ENCODE peak calls at places on chromosomes 16 and 17, in ten cellular contexts. U is left ventricle myocardium inferior, V is GM23338, N is mammary epithelial cell, T is stomach, Y is WERI-Rb-1, A is IMR-90, D is PC-9, J is BE2C, B is adrenal gland. C is an unnamed sample.

GRCh38 chr17:8893621-8894020 is 26.1 kb upstream of the PIK3R6 start:
- DNase-seq in U (no peak), V (no peak), N (no peak), T (no peak), Y (no peak), A (no peak), D (no peak), J (no peak), B (no peak), C (no peak)

GRCh38 chr16:85350973-85351372 is 238.7 kb upstream of the CIBAR2 start:
- DNase-seq in U (peak; percentile 83), V (no peak), N (peak; percentile 97), T (peak; percentile 98), Y (no peak), A (peak; percentile 96), D (peak; percentile 95), J (peak; percentile 98), B (peak; percentile 100), C (peak; percentile 93)

GRCh38 chr17:78883090-78883532 is 19.9 kb downstream of the CEP295NL start:
- DNase-seq in U (peak; percentile 81), V (no peak), N (no peak), T (peak; percentile 69), Y (no peak), A (peak; percentile 75), D (peak; percentile 90), J (peak; percentile 84), B (peak; percentile 86), C (peak; percentile 57)

GRCh38 chr17:76551685-76552084 is 11.8 kb downstream of the PRCD start:
- DNase-seq in U (no peak), V (no peak), N (no peak), T (no peak), Y (no peak), A (no peak), D (no peak), J (no peak), B (no peak), C (no peak)

GRCh38 chr16:17457997-17458396 is 12.8 kb downstream of the XYLT1 start:
- DNase-seq in U (no peak), V (no peak), N (no peak), T (no peak), Y (no peak), A (no peak), D (no peak), J (no peak), B (no peak), C (no peak)

GRCh38 chr17:82848022-82848592 is 8.3 kb upstream of the ZNF750 start:
- DNase-seq in U (no peak), V (no peak), N (peak; percentile 96), T (peak; percentile 81), Y (no peak), A (peak; percentile 79), D (peak; percentile 89), J (no peak), B (no peak), C (no peak)

GRCh38 chr16:85924675-85925074 is 25.7 kb downstream of the IRF8 start:
- DNase-seq in U (no peak), V (no peak), N (peak; percentile 70), T (no peak), Y (no peak), A (no peak), D (no peak), J (no peak), B (no peak), C (no peak)

GRCh38 chr16:23857256-23857891 is 21.6 kb downstream of the PRKCB start:
- DNase-seq in U (no peak), V (no peak), N (no peak), T (no peak), Y (peak; percentile 17), A (no peak), D (no peak), J (no peak), B (no peak), C (no peak)

GRCh38 chr17:75078097-75079022 is 9.4 kb upstream of the SLC16A5 start:
- DNase-seq in U (no peak), V (no peak), N (peak; percentile 63), T (no peak), Y (no peak), A (peak; percentile 78), D (peak; percentile 90), J (no peak), B (peak; percentile 47), C (peak; percentile 84)

GRCh38 chr17:72535779-72536178 is 415.0 kb downstream of the SOX9 start:
- DNase-seq in U (no peak), V (no peak), N (no peak), T (no peak), Y (no peak), A (no peak), D (no peak), J (no peak), B (no peak), C (no peak)

GRCh38 chr17:46108550-46109110 is 84.6 kb downstream of the KANSL1 start:
- DNase-seq in U (no peak), V (no peak), N (no peak), T (no peak), Y (no peak), A (no peak), D (no peak), J (no peak), B (no peak), C (no peak)

GRCh38 chr16:53509906-53510703 is 7.1 kb upstream of the AKTIP start:
- DNase-seq in U (peak; percentile 68), V (peak; percentile 84), N (peak; percentile 39), T (peak; percentile 67), Y (peak; percentile 55), A (peak; percentile 62), D (peak; percentile 49), J (peak; percentile 67), B (peak; percentile 60), C (no peak)

GRCh38 chr17:18093616-18094408 is 6.1 kb downstream of the DRG2 start:
- DNase-seq in U (peak; percentile 74), V (peak; percentile 75), N (peak; percentile 56), T (no peak), Y (peak; percentile 56), A (peak; percentile 83), D (no peak), J (peak; percentile 59), B (peak; percentile 81), C (no peak)

GRCh38 chr17:76384222-76384986 is at the start of gene SPHK1:
- DNase-seq in U (peak; percentile 78), V (peak; percentile 83), N (peak; percentile 88), T (peak; percentile 75), Y (peak; percentile 77), A (peak; percentile 81), D (peak; percentile 37), J (peak; percentile 71), B (peak; percentile 69), C (no peak)

DNA sequence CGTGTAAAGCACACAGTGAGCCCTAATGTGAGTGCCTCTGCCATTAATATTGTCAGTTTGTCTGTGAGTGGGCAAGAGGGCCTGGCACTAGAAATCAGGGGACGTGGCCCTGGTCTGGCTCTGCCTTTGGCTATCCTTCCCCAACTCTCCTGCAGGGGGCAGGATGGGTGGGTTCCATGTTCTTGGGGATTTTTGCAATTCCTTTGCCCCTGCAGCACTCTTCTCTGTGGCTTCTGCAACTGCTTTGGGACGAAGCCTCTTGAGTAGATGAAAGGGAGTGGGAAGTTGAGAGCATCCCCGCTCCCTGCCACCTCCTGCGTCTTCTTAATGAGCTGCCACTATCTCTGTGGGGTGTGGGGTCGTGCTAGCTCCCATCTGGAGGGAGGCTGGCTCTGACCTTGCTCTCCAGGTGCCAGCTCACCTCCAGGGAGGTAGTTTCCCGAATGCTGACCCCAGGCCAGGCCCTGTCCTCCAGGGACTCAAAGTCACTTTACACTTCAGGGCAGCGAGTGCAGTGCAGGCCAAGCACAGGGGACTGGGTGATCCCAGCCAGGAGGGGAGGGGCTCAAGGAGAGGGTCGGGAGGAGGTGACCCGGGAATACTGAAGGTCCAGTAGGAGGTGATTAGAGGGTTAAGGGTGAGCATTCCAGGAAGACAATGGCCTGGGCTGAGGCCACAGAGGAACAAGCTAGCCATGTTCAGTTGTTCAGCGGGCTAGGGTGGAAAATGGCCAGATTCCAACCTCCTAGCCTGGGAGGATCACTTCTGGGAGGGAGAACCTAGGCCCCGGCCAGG is 121.0 kb upstream of the NLRP1 start:
- DNase-seq in U (no peak), V (peak; percentile 80), N (no peak), T (no peak), Y (peak; percentile 30), A (peak; percentile 1), D (no peak), J (no peak), B (no peak), C (no peak)
- TF ChIP-seq CTCF in U (peak; percentile 29), V (peak; percentile 70), N (peak; percentile 29), T (no peak), Y (peak; percentile 68), A (peak; percentile 40), D (peak; percentile 49), J (peak; percentile 24), B (no peak), C (peak; percentile 36)

GRCh38 chr17:50198026-50198669 is 3.3 kb downstream of the COL1A1 start:
- DNase-seq in U (no peak), V (peak; percentile 72), N (peak; percentile 63), T (peak; percentile 73), Y (peak; percentile 80), A (peak; percentile 63), D (peak; percentile 65), J (peak; percentile 77), B (peak; percentile 59), C (no peak)
- H3K36me3 ChIP-seq in U (peaks cover 48% of the 10 kb centered on the region), V (no peaks in the 10 kb centered on the region), N (no peaks in the 10 kb centered on the region), T (peaks cover 49% of the 10 kb centered on the region), Y (peaks cover 4% of the 10 kb centered on the region), A (peaks cover 65% of the 10 kb centered on the region), D (no peaks in the 10 kb centered on the region), J (no peaks in the 10 kb centered on the region), B (no peaks in the 10 kb centered on the region), C (no peaks in the 10 kb centered on the region)

DNA sequence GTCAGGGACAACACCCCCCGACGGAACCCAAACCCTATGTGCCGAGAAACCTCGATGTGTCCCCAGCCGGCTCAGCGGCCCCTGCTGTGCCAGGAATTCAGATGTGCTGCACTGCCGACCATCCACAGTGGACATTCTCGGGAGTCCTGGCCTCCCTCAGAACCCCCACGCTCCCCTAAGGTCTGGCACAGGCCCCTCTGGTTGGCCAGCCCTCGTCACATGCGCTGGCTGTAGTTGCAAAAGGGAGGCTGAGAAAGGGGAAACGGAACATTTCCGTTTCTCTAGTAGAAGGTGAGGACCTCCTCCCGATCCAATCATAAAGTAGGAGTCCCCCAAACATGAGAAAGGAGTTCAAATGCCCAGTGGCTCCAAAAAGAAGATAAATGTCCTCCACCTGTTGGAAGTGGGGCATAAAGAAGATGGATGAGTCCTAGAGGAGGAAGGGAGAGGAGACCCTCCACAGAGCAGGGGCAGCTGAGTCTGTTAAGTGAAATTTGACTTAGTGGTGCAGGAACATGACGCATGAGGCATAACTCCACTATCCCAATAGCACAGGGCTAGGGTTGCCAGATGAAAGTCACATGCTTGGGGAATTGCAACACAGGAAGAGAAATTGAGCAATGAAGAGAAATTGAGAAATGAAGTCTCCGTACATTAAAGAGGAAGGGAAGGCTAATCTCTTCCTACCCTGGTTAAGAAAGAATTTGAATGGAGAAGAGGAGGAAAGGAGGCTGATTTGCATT is 49.3 kb upstream of the WSB1 start:
- DNase-seq in U (peak; percentile 56), V (peak; percentile 74), N (peak; percentile 90), T (no peak), Y (no peak), A (peak; percentile 96), D (peak; percentile 90), J (no peak), B (peak; percentile 74), C (no peak)
- TF ChIP-seq CTCF in U (no peak), V (no peak), N (no peak), T (no peak), Y (no peak), A (no peak), D (no peak), J (no peak), B (no peak), C (no peak)

DNA sequence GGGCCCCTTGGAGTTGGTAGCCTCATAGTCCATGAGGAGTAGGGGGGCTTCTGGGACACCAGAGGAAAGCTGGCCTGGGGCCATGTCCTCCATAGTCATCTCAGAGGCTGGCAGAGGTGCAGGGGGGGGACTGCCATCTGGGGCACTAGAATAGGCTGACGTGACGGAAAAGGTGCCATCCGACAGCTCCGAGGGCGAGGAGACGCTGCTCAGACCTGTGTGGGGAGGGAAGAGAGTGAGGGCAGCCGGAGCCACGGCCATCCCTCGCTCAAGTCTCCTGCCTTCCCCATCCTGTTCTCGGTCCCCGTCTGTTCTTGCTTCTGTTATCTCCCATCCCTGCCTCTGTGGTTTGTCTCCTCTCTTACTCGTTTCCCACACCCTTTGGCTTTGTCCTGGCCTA is 4.7 kb upstream of the SPAG7 start:
- DNase-seq in U (no peak), V (no peak), N (no peak), T (no peak), Y (no peak), A (no peak), D (no peak), J (no peak), B (no peak), C (no peak)
- H3K36me3 ChIP-seq in U (peaks cover 47% of the 10 kb centered on the region), V (no peaks in the 10 kb centered on the region), N (peaks cover 8% of the 10 kb centered on the region), T (peaks cover 83% of the 10 kb centered on the region), Y (peaks cover 59% of the 10 kb centered on the region), A (peaks cover 39% of the 10 kb centered on the region), D (no peaks in the 10 kb centered on the region), J (no peaks in the 10 kb centered on the region), B (no peaks in the 10 kb centered on the region), C (no peaks in the 10 kb centered on the region)